ENCODE peak calls at places on chromosomes 5 and 9, in four cellular contexts. X is aorta, K is uterus, E is upper lobe of right lung. M is an unnamed sample.

GRCh38 chr5:118405650-118406061 is 582.7 kb downstream of the DTWD2 start:
- DNase-seq in K (no peak), X (no peak), E (peak; percentile 57), M (no peak)

GRCh38 chr9:63859475-63860215 is 1425.4 kb downstream of the FOXD4L5 start:
- DNase-seq in X (peak; percentile 51), E (peak; percentile 66), K (no peak), M (no peak)

GRCh38 chr9:8724284-8725018 is 924.9 kb upstream of the DMAC1 start:
- DNase-seq in E (no peak), K (no peak), X (no peak), M (no peak)

GRCh38 chr5:38616061-38616460 is 59.6 kb upstream of the LIFR start:
- DNase-seq in E (no peak), K (no peak), X (no peak), M (no peak)

GRCh38 chr9:4894076-4894475 is 91.0 kb upstream of the JAK2 start:
- DNase-seq in K (no peak), E (no peak), X (no peak), M (no peak)

GRCh38 chr5:13997514-13997913 is 53.0 kb upstream of the DNAH5 start:
- DNase-seq in K (no peak), X (no peak), E (no peak), M (no peak)

GRCh38 chr9:73824671-73825070 is 672.5 kb upstream of the RORB start:
- DNase-seq in E (no peak), K (no peak), X (no peak), M (no peak)

GRCh38 chr5:169772256-169772655 is 135.2 kb downstream of the DOCK2 start:
- DNase-seq in E (no peak), K (no peak), X (no peak), M (no peak)

GRCh38 chr5:10586008-10586407 is 22.1 kb downstream of the ANKRD33B start:
- DNase-seq in X (no peak), E (no peak), K (no peak), M (no peak)

GRCh38 chr5:159951387-159951786 is 35.1 kb downstream of the ADRA1B start:
- DNase-seq in E (no peak), X (no peak), K (no peak), M (no peak)

GRCh38 chr5:116011046-116011445 is 21.2 kb upstream of the ARL14EPL start:
- DNase-seq in K (no peak), X (no peak), E (no peak), M (no peak)

GRCh38 chr5:59178071-59178470 is 595.2 kb downstream of the RAB3C start:
- DNase-seq in K (no peak), X (no peak), E (no peak), M (no peak)

GRCh38 chr5:147961208-147961749 is 54.9 kb upstream of the C5orf46 start:
- DNase-seq in X (no peak), E (no peak), K (no peak), M (no peak)

GRCh38 chr9:77807295-77807694 is 159.2 kb upstream of the GNA14 start:
- DNase-seq in X (no peak), K (no peak), E (no peak), M (no peak)

GRCh38 chr5:91499943-91500531 is 116.9 kb upstream of the ARRDC3 start:
- DNase-seq in X (no peak), E (no peak), K (no peak), M (no peak)

GRCh38 chr5:127409236-127409921 is 108.1 kb upstream of the PRRC1 start:
- DNase-seq in K (no peak), X (no peak), E (no peak), M (no peak)

GRCh38 chr9:122133263-122133983 is 26.2 kb downstream of the NDUFA8 start:
- DNase-seq in E (peak; percentile 3), X (no peak), K (peak; percentile 73), M (no peak)

GRCh38 chr5:153985498-153985897 is 53.2 kb downstream of the FAM114A2 start:
- DNase-seq in X (no peak), K (no peak), E (no peak), M (no peak)

GRCh38 chr5:51131266-51131665 is 252.0 kb upstream of the ISL1 start:
- DNase-seq in X (no peak), K (no peak), E (no peak), M (no peak)

GRCh38 chr9:129014124-129014523 is 14.0 kb downstream of the SH3GLB2 start:
- DNase-seq in X (no peak), K (no peak), E (peak; percentile 60), M (no peak)

GRCh38 chr9:16626577-16627130 is 243.8 kb downstream of the BNC2 start:
- DNase-seq in K (peak; percentile 38), E (no peak), X (no peak), M (no peak)

GRCh38 chr9:89080193-89080592 is 88.9 kb downstream of the S1PR3 start:
- DNase-seq in E (no peak), K (peak; percentile 61), X (no peak), M (no peak)

GRCh38 chr9:112286906-112287305 is 46.5 kb downstream of the PTBP3 start:
- DNase-seq in X (no peak), E (no peak), K (no peak), M (no peak)

GRCh38 chr9:128201441-128202369 is 1.5 kb upstream of the DNM1 start:
- DNase-seq in E (no peak), X (no peak), K (no peak), M (no peak)

GRCh38 chr5:163790497-163790896 is 285.1 kb downstream of the MAT2B start:
- DNase-seq in E (no peak), K (no peak), X (no peak), M (no peak)

GRCh38 chr9:125949247-125949646 is 202.1 kb downstream of the PBX3 start:
- DNase-seq in E (no peak), X (no peak), K (no peak), M (no peak)

GRCh38 chr5:122264610-122265009 is 47.4 kb upstream of the SNCAIP start:
- DNase-seq in E (no peak), X (no peak), K (no peak), M (no peak)

GRCh38 chr5:170503970-170504525 is at the start of gene KCNIP1:
- DNase-seq in X (no peak), K (no peak), E (no peak), M (no peak)

GRCh38 chr9:133609311-133610098 is at the start of gene FAM163B:
- DNase-seq in X (no peak), K (no peak), E (no peak), M (no peak)

GRCh38 chr5:4659836-4660235 is 480.3 kb upstream of the ADAMTS16 start:
- DNase-seq in K (no peak), E (no peak), X (no peak), M (no peak)

GRCh38 chr9:89425921-89426388 is 72.0 kb downstream of the SEMA4D start:
- DNase-seq in E (no peak), X (peak; percentile 30), K (no peak), M (no peak)

GRCh38 chr9:134170525-134171315 is 6.4 kb upstream of the RNU6ATAC start:
- DNase-seq in K (no peak), X (peak; percentile 48), E (no peak), M (no peak)

GRCh38 chr9:68869020-68869419 is 144.9 kb downstream of the PRKACG start:
- DNase-seq in E (no peak), X (no peak), K (no peak), M (no peak)

GRCh38 chr5:124686239-124687004 is 60.0 kb downstream of the ZNF608 start:
- DNase-seq in K (no peak), E (no peak), X (no peak), M (no peak)

GRCh38 chr5:124692324-124692723 is 54.1 kb downstream of the ZNF608 start:
- DNase-seq in E (no peak), K (no peak), X (no peak), M (no peak)

GRCh38 chr5:124692950-124693349 is 53.5 kb downstream of the ZNF608 start:
- DNase-seq in K (no peak), X (no peak), E (no peak), M (no peak)

GRCh38 chr5:124685404-124685930 is 61.0 kb downstream of the ZNF608 start:
- DNase-seq in E (no peak), K (no peak), X (no peak), M (no peak)

GRCh38 chr5:124689653-124690052 is 56.8 kb downstream of the ZNF608 start:
- DNase-seq in X (no peak), E (no peak), K (no peak), M (no peak)
- H3K36me3 ChIP-seq in X (no peaks in the 10 kb centered on the region), E (no peaks in the 10 kb centered on the region), K (no peaks in the 10 kb centered on the region), M (no peaks in the 10 kb centered on the region)

DNA sequence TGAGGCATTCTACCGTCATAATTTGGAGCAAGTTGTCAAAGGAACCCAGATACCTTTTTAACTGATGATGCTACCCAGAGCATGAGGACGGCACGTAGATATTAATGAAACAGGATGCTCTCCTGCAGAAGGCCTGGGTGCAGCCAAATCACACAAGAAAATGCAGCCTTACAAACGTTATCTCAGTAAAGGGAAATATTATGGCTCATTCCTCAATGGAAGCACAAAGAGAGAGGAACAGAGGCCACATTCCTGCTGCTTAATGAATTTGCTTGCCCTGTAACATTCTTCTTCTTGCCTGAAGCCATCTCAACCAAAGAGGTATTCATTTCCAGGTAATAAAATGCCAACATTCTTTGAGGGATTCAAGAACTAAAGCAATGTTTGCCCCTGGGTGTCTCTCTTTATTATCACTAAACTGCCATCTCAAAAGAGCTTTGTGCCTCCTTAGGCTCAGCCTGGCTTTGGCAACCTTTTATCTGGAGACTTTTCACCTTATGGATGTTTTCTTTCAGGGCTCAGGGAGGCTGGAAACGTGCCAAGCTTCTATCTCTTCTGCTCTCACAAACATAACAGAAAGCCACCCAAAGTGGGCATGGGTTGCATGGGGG is 92.9 kb downstream of the TNC start:
- DNase-seq in X (no peak), E (no peak), K (no peak), M (no peak)
- H3K36me3 ChIP-seq in X (peaks cover 7% of the 10 kb centered on the region), E (no peaks in the 10 kb centered on the region), K (no peaks in the 10 kb centered on the region), M (no peaks in the 10 kb centered on the region)

GRCh38 chr5:150758210-150758533 is 645 bp downstream of the DCTN4 start:
- DNase-seq in E (no peak), K (no peak), X (no peak), M (no peak)
- H3K36me3 ChIP-seq in E (peaks cover 31% of the 10 kb centered on the region), K (no peaks in the 10 kb centered on the region), X (peaks cover 2% of the 10 kb centered on the region), M (peaks cover 31% of the 10 kb centered on the region)

GRCh38 chr5:98583572-98583971 is 189.9 kb upstream of the RGMB start:
- DNase-seq in E (no peak), X (no peak), K (no peak), M (no peak)

GRCh38 chr5:98586581-98586980 is 186.9 kb upstream of the RGMB start:
- DNase-seq in K (no peak), X (no peak), E (no peak), M (no peak)

GRCh38 chr5:98587166-98587565 is 186.3 kb upstream of the RGMB start:
- DNase-seq in X (no peak), K (no peak), E (no peak), M (no peak)

GRCh38 chr5:98585661-98586310 is 187.7 kb upstream of the RGMB start:
- DNase-seq in K (no peak), E (no peak), X (no peak), M (no peak)

DNA sequence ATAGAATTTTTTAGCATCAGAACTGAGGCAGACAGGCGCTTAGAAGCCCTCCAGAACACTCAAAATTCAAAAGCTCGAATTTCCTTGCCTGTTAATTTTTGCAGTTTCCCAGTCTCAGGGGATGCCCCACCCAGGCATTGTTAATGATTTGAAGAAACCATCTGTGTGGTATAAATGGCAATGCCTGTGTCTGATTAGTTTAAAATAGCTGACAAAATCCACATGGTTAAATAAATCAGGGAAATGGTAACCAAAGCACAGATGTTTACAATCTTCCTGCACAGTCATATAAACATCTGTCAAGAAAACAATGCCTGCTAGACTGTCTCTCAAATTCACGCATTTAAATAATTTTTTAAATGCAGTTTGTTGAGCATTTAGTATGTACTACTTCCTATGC is 185.2 kb upstream of the RGMB start:
- DNase-seq in K (no peak), X (no peak), E (no peak), M (no peak)
- H3K36me3 ChIP-seq in K (no peaks in the 10 kb centered on the region), X (no peaks in the 10 kb centered on the region), E (no peaks in the 10 kb centered on the region), M (no peaks in the 10 kb centered on the region)

M was measured in Peyer's patch.